ENCODE peak calls at places on chromosomes 5 and 9, in eight cellular contexts. One of them, this sample, is unnamed.

GRCh38 chr9:106038266-106039001 is 344.1 kb downstream of the TMEM38B start:
- DNase-seq in stimulated activated CD8-positive, alpha-beta memory T cell treated with anti-CD3 and anti-CD28 coated beads, Interleukin-15, amount 100 ng/mL, for 4 hours: no peak
- DNase-seq in B cell: no peak
- DNase-seq in H9: no peak
- DNase-seq in heart left ventricle: no peak
- DNase-seq in KG1: no peak
- DNase-seq in AG08395: no peak
- DNase-seq in H54: no peak
- DNase-seq in this sample: no peak

GRCh38 chr5:132238169-132238744 is 10.6 kb upstream of the P4HA2 start:
- DNase-seq in B cell: peak; percentile 63
- DNase-seq in heart left ventricle: peak; percentile 60
- DNase-seq in stimulated activated CD8-positive, alpha-beta memory T cell treated with anti-CD3 and anti-CD28 coated beads, Interleukin-15, amount 100 ng/mL, for 4 hours: peak; percentile 67
- DNase-seq in KG1: no peak
- DNase-seq in AG08395: peak; percentile 69
- DNase-seq in H54: no peak
- DNase-seq in H9: peak; percentile 80
- DNase-seq in this sample: peak; percentile 67

GRCh38 chr9:89608646-89609335 is 4.0 kb downstream of the GADD45G start:
- DNase-seq in B cell: no peak
- DNase-seq in H54: no peak
- DNase-seq in heart left ventricle: no peak
- DNase-seq in AG08395: no peak
- DNase-seq in H9: peak; percentile 15
- DNase-seq in KG1: no peak
- DNase-seq in stimulated activated CD8-positive, alpha-beta memory T cell treated with anti-CD3 and anti-CD28 coated beads, Interleukin-15, amount 100 ng/mL, for 4 hours: no peak
- DNase-seq in this sample: no peak

GRCh38 chr5:157506981-157507780 is 47.2 kb downstream of the NIPAL4 start:
- DNase-seq in heart left ventricle: no peak
- DNase-seq in stimulated activated CD8-positive, alpha-beta memory T cell treated with anti-CD3 and anti-CD28 coated beads, Interleukin-15, amount 100 ng/mL, for 4 hours: no peak
- DNase-seq in H9: no peak
- DNase-seq in KG1: no peak
- DNase-seq in B cell: no peak
- DNase-seq in AG08395: no peak
- DNase-seq in H54: peak; percentile 54
- DNase-seq in this sample: peak; percentile 9

GRCh38 chr9:95193480-95193879 is 124.0 kb downstream of the FANCC start:
- DNase-seq in H9: no peak
- DNase-seq in heart left ventricle: no peak
- DNase-seq in stimulated activated CD8-positive, alpha-beta memory T cell treated with anti-CD3 and anti-CD28 coated beads, Interleukin-15, amount 100 ng/mL, for 4 hours: no peak
- DNase-seq in B cell: no peak
- DNase-seq in KG1: no peak
- DNase-seq in AG08395: no peak
- DNase-seq in H54: no peak
- DNase-seq in this sample: no peak

GRCh38 chr9:13266172-13266571 is 13.3 kb downstream of the MPDZ start:
- DNase-seq in AG08395: peak; percentile 31
- DNase-seq in H9: no peak
- DNase-seq in heart left ventricle: no peak
- DNase-seq in H54: no peak
- DNase-seq in B cell: no peak
- DNase-seq in KG1: no peak
- DNase-seq in stimulated activated CD8-positive, alpha-beta memory T cell treated with anti-CD3 and anti-CD28 coated beads, Interleukin-15, amount 100 ng/mL, for 4 hours: no peak
- DNase-seq in this sample: peak; percentile 94

GRCh38 chr5:2136728-2137333 is 254.1 kb upstream of the IRX4 start:
- DNase-seq in KG1: no peak
- DNase-seq in stimulated activated CD8-positive, alpha-beta memory T cell treated with anti-CD3 and anti-CD28 coated beads, Interleukin-15, amount 100 ng/mL, for 4 hours: peak; percentile 30
- DNase-seq in B cell: no peak
- DNase-seq in AG08395: no peak
- DNase-seq in H54: no peak
- DNase-seq in heart left ventricle: no peak
- DNase-seq in H9: peak; percentile 20
- DNase-seq in this sample: no peak

GRCh38 chr5:68067353-68067752 is 148.2 kb upstream of the PIK3R1 start:
- DNase-seq in H54: no peak
- DNase-seq in KG1: no peak
- DNase-seq in B cell: no peak
- DNase-seq in AG08395: no peak
- DNase-seq in H9: no peak
- DNase-seq in stimulated activated CD8-positive, alpha-beta memory T cell treated with anti-CD3 and anti-CD28 coated beads, Interleukin-15, amount 100 ng/mL, for 4 hours: no peak
- DNase-seq in heart left ventricle: no peak
- DNase-seq in this sample: no peak

GRCh38 chr5:172178301-172179031 is 9.6 kb downstream of the STK10 start:
- DNase-seq in H54: no peak
- DNase-seq in KG1: peak; percentile 94
- DNase-seq in B cell: peak; percentile 45
- DNase-seq in H9: no peak
- DNase-seq in AG08395: no peak
- DNase-seq in stimulated activated CD8-positive, alpha-beta memory T cell treated with anti-CD3 and anti-CD28 coated beads, Interleukin-15, amount 100 ng/mL, for 4 hours: no peak
- DNase-seq in heart left ventricle: no peak
- DNase-seq in this sample: no peak

GRCh38 chr9:90919883-90920282 is 118.3 kb downstream of the SYK start:
- DNase-seq in AG08395: no peak
- DNase-seq in B cell: no peak
- DNase-seq in H9: no peak
- DNase-seq in H54: no peak
- DNase-seq in heart left ventricle: no peak
- DNase-seq in KG1: no peak
- DNase-seq in stimulated activated CD8-positive, alpha-beta memory T cell treated with anti-CD3 and anti-CD28 coated beads, Interleukin-15, amount 100 ng/mL, for 4 hours: no peak
- DNase-seq in this sample: no peak

GRCh38 chr9:108270041-108270440 is 585.7 kb downstream of the ACTL7B start:
- DNase-seq in AG08395: no peak
- DNase-seq in KG1: no peak
- DNase-seq in B cell: no peak
- DNase-seq in H54: peak; percentile 38
- DNase-seq in stimulated activated CD8-positive, alpha-beta memory T cell treated with anti-CD3 and anti-CD28 coated beads, Interleukin-15, amount 100 ng/mL, for 4 hours: no peak
- DNase-seq in heart left ventricle: no peak
- DNase-seq in H9: no peak
- DNase-seq in this sample: peak; percentile 28

GRCh38 chr5:150945947-150946346 is 41.2 kb upstream of the ZNF300 start:
- DNase-seq in heart left ventricle: no peak
- DNase-seq in H54: no peak
- DNase-seq in KG1: no peak
- DNase-seq in B cell: no peak
- DNase-seq in H9: no peak
- DNase-seq in stimulated activated CD8-positive, alpha-beta memory T cell treated with anti-CD3 and anti-CD28 coated beads, Interleukin-15, amount 100 ng/mL, for 4 hours: no peak
- DNase-seq in AG08395: no peak
- DNase-seq in this sample: peak; percentile 2

GRCh38 chr5:90170231-90170630 is 239.3 kb downstream of the CETN3 start:
- DNase-seq in B cell: no peak
- DNase-seq in AG08395: no peak
- DNase-seq in heart left ventricle: no peak
- DNase-seq in H54: no peak
- DNase-seq in KG1: no peak
- DNase-seq in H9: no peak
- DNase-seq in stimulated activated CD8-positive, alpha-beta memory T cell treated with anti-CD3 and anti-CD28 coated beads, Interleukin-15, amount 100 ng/mL, for 4 hours: no peak
- DNase-seq in this sample: no peak

GRCh38 chr9:16535555-16535954 is 334.9 kb downstream of the BNC2 start:
- DNase-seq in B cell: no peak
- DNase-seq in KG1: no peak
- DNase-seq in heart left ventricle: no peak
- DNase-seq in H54: no peak
- DNase-seq in H9: no peak
- DNase-seq in stimulated activated CD8-positive, alpha-beta memory T cell treated with anti-CD3 and anti-CD28 coated beads, Interleukin-15, amount 100 ng/mL, for 4 hours: no peak
- DNase-seq in AG08395: no peak
- DNase-seq in this sample: no peak

GRCh38 chr9:27714388-27714787 is 141.1 kb upstream of the C9orf72 start:
- DNase-seq in H54: no peak
- DNase-seq in KG1: no peak
- DNase-seq in AG08395: no peak
- DNase-seq in H9: no peak
- DNase-seq in heart left ventricle: no peak
- DNase-seq in B cell: no peak
- DNase-seq in stimulated activated CD8-positive, alpha-beta memory T cell treated with anti-CD3 and anti-CD28 coated beads, Interleukin-15, amount 100 ng/mL, for 4 hours: no peak
- DNase-seq in this sample: no peak

GRCh38 chr5:57844410-57844809 is 361.8 kb upstream of the ACTBL2 start:
- DNase-seq in KG1: no peak
- DNase-seq in B cell: no peak
- DNase-seq in H54: no peak
- DNase-seq in heart left ventricle: peak; percentile 72
- DNase-seq in stimulated activated CD8-positive, alpha-beta memory T cell treated with anti-CD3 and anti-CD28 coated beads, Interleukin-15, amount 100 ng/mL, for 4 hours: no peak
- DNase-seq in H9: no peak
- DNase-seq in AG08395: no peak
- DNase-seq in this sample: no peak

GRCh38 chr5:57817001-57817453 is 334.4 kb upstream of the ACTBL2 start:
- DNase-seq in stimulated activated CD8-positive, alpha-beta memory T cell treated with anti-CD3 and anti-CD28 coated beads, Interleukin-15, amount 100 ng/mL, for 4 hours: no peak
- DNase-seq in H9: no peak
- DNase-seq in B cell: no peak
- DNase-seq in AG08395: no peak
- DNase-seq in H54: no peak
- DNase-seq in KG1: no peak
- DNase-seq in heart left ventricle: no peak
- DNase-seq in this sample: peak; percentile 52

GRCh38 chr9:20754556-20754955 is 70.5 kb downstream of the FOCAD start:
- DNase-seq in B cell: no peak
- DNase-seq in heart left ventricle: no peak
- DNase-seq in KG1: no peak
- DNase-seq in AG08395: peak; percentile 33
- DNase-seq in stimulated activated CD8-positive, alpha-beta memory T cell treated with anti-CD3 and anti-CD28 coated beads, Interleukin-15, amount 100 ng/mL, for 4 hours: no peak
- DNase-seq in H54: no peak
- DNase-seq in H9: no peak
- DNase-seq in this sample: peak; percentile 35

GRCh38 chr5:157956271-157956885 is 97.4 kb upstream of the CLINT1 start:
- DNase-seq in H54: no peak
- DNase-seq in heart left ventricle: no peak
- DNase-seq in stimulated activated CD8-positive, alpha-beta memory T cell treated with anti-CD3 and anti-CD28 coated beads, Interleukin-15, amount 100 ng/mL, for 4 hours: no peak
- DNase-seq in B cell: no peak
- DNase-seq in KG1: no peak
- DNase-seq in AG08395: no peak
- DNase-seq in H9: no peak
- DNase-seq in this sample: no peak

GRCh38 chr9:124450241-124450924 is at the start of gene ADGRD2:
- DNase-seq in heart left ventricle: no peak
- DNase-seq in B cell: no peak
- DNase-seq in stimulated activated CD8-positive, alpha-beta memory T cell treated with anti-CD3 and anti-CD28 coated beads, Interleukin-15, amount 100 ng/mL, for 4 hours: no peak
- DNase-seq in AG08395: peak; percentile 53
- DNase-seq in KG1: no peak
- DNase-seq in H54: no peak
- DNase-seq in H9: peak; percentile 95
- DNase-seq in this sample: peak; percentile 8

GRCh38 chr5:150779397-150780179 is 1.0 kb downstream of the SMIM3 start:
- DNase-seq in AG08395: peak; percentile 24
- DNase-seq in stimulated activated CD8-positive, alpha-beta memory T cell treated with anti-CD3 and anti-CD28 coated beads, Interleukin-15, amount 100 ng/mL, for 4 hours: no peak
- DNase-seq in heart left ventricle: no peak
- DNase-seq in H9: peak; percentile 93
- DNase-seq in H54: no peak
- DNase-seq in B cell: no peak
- DNase-seq in KG1: no peak
- DNase-seq in this sample: peak; percentile 66

GRCh38 chr9:135049460-135049859 is 38.0 kb upstream of the OLFM1 start:
- DNase-seq in heart left ventricle: no peak
- DNase-seq in KG1: no peak
- DNase-seq in H54: no peak
- DNase-seq in stimulated activated CD8-positive, alpha-beta memory T cell treated with anti-CD3 and anti-CD28 coated beads, Interleukin-15, amount 100 ng/mL, for 4 hours: no peak
- DNase-seq in AG08395: no peak
- DNase-seq in B cell: no peak
- DNase-seq in H9: no peak
- DNase-seq in this sample: no peak

GRCh38 chr5:1881273-1881586 is 1.5 kb downstream of the IRX4 start:
- DNase-seq in heart left ventricle: no peak
- DNase-seq in stimulated activated CD8-positive, alpha-beta memory T cell treated with anti-CD3 and anti-CD28 coated beads, Interleukin-15, amount 100 ng/mL, for 4 hours: no peak
- DNase-seq in AG08395: no peak
- DNase-seq in H54: peak; percentile 61
- DNase-seq in H9: peak; percentile 93
- DNase-seq in KG1: no peak
- DNase-seq in B cell: no peak
- DNase-seq in this sample: no peak

GRCh38 chr5:176436641-176437040 is 11.5 kb upstream of the FAF2 start:
- DNase-seq in H9: no peak
- DNase-seq in heart left ventricle: no peak
- DNase-seq in AG08395: peak; percentile 66
- DNase-seq in stimulated activated CD8-positive, alpha-beta memory T cell treated with anti-CD3 and anti-CD28 coated beads, Interleukin-15, amount 100 ng/mL, for 4 hours: no peak
- DNase-seq in B cell: no peak
- DNase-seq in H54: no peak
- DNase-seq in KG1: no peak
- DNase-seq in this sample: peak; percentile 60

GRCh38 chr9:88773627-88774244 is 217.5 kb upstream of the S1PR3 start:
- DNase-seq in B cell: no peak
- DNase-seq in H54: no peak
- DNase-seq in KG1: no peak
- DNase-seq in stimulated activated CD8-positive, alpha-beta memory T cell treated with anti-CD3 and anti-CD28 coated beads, Interleukin-15, amount 100 ng/mL, for 4 hours: no peak
- DNase-seq in AG08395: no peak
- DNase-seq in heart left ventricle: no peak
- DNase-seq in H9: no peak
- DNase-seq in this sample: peak; percentile 79

GRCh38 chr9:114285166-114285867 is 37.6 kb upstream of the ORM1 start:
- DNase-seq in H54: peak; percentile 76
- DNase-seq in KG1: no peak
- DNase-seq in B cell: no peak
- DNase-seq in heart left ventricle: peak; percentile 4
- DNase-seq in H9: peak; percentile 36
- DNase-seq in stimulated activated CD8-positive, alpha-beta memory T cell treated with anti-CD3 and anti-CD28 coated beads, Interleukin-15, amount 100 ng/mL, for 4 hours: no peak
- DNase-seq in AG08395: peak; percentile 92
- DNase-seq in this sample: peak; percentile 93

GRCh38 chr5:142095035-142095434 is 13.5 kb upstream of the NDFIP1 start:
- DNase-seq in stimulated activated CD8-positive, alpha-beta memory T cell treated with anti-CD3 and anti-CD28 coated beads, Interleukin-15, amount 100 ng/mL, for 4 hours: peak; percentile 66
- DNase-seq in H9: no peak
- DNase-seq in KG1: no peak
- DNase-seq in heart left ventricle: no peak
- DNase-seq in H54: no peak
- DNase-seq in B cell: no peak
- DNase-seq in AG08395: no peak
- DNase-seq in this sample: no peak

GRCh38 chr5:141811287-141812155 is 66.7 kb downstream of the PCDH1 start:
- DNase-seq in H54: peak; percentile 41
- DNase-seq in H9: peak; percentile 82
- DNase-seq in heart left ventricle: no peak
- DNase-seq in KG1: no peak
- DNase-seq in stimulated activated CD8-positive, alpha-beta memory T cell treated with anti-CD3 and anti-CD28 coated beads, Interleukin-15, amount 100 ng/mL, for 4 hours: no peak
- DNase-seq in B cell: no peak
- DNase-seq in AG08395: peak; percentile 33
- DNase-seq in this sample: no peak

GRCh38 chr5:18375637-18376036 is 741.4 kb downstream of the TAF11L14 start:
- DNase-seq in stimulated activated CD8-positive, alpha-beta memory T cell treated with anti-CD3 and anti-CD28 coated beads, Interleukin-15, amount 100 ng/mL, for 4 hours: no peak
- DNase-seq in B cell: no peak
- DNase-seq in KG1: no peak
- DNase-seq in H54: no peak
- DNase-seq in AG08395: no peak
- DNase-seq in H9: no peak
- DNase-seq in heart left ventricle: no peak
- DNase-seq in this sample: no peak

GRCh38 chr9:131503626-131504465 is 1.1 kb downstream of the POMT1 start:
- DNase-seq in KG1: peak; percentile 14
- DNase-seq in stimulated activated CD8-positive, alpha-beta memory T cell treated with anti-CD3 and anti-CD28 coated beads, Interleukin-15, amount 100 ng/mL, for 4 hours: no peak
- DNase-seq in B cell: no peak
- DNase-seq in AG08395: peak; percentile 57
- DNase-seq in H9: peak; percentile 49
- DNase-seq in heart left ventricle: no peak
- DNase-seq in H54: no peak
- DNase-seq in this sample: peak; percentile 34

GRCh38 chr5:74503-75109 is 17.4 kb upstream of the PLEKHG4B start:
- DNase-seq in AG08395: no peak
- DNase-seq in H54: no peak
- DNase-seq in stimulated activated CD8-positive, alpha-beta memory T cell treated with anti-CD3 and anti-CD28 coated beads, Interleukin-15, amount 100 ng/mL, for 4 hours: no peak
- DNase-seq in KG1: no peak
- DNase-seq in heart left ventricle: no peak
- DNase-seq in B cell: no peak
- DNase-seq in H9: no peak
- DNase-seq in this sample: no peak

GRCh38 chr5:55154893-55155292 is 5.1 kb upstream of the GPX8 start:
- DNase-seq in AG08395: peak; percentile 48
- DNase-seq in H9: no peak
- DNase-seq in heart left ventricle: no peak
- DNase-seq in H54: no peak
- DNase-seq in KG1: no peak
- DNase-seq in stimulated activated CD8-positive, alpha-beta memory T cell treated with anti-CD3 and anti-CD28 coated beads, Interleukin-15, amount 100 ng/mL, for 4 hours: no peak
- DNase-seq in B cell: no peak
- DNase-seq in this sample: peak; percentile 83

GRCh38 chr5:109874108-109874507 is 184.4 kb downstream of the MAN2A1 start:
- DNase-seq in H54: no peak
- DNase-seq in heart left ventricle: no peak
- DNase-seq in AG08395: no peak
- DNase-seq in stimulated activated CD8-positive, alpha-beta memory T cell treated with anti-CD3 and anti-CD28 coated beads, Interleukin-15, amount 100 ng/mL, for 4 hours: no peak
- DNase-seq in H9: no peak
- DNase-seq in KG1: no peak
- DNase-seq in B cell: no peak
- DNase-seq in this sample: no peak

GRCh38 chr5:33944543-33945132 is 8.5 kb downstream of the RXFP3 start:
- DNase-seq in stimulated activated CD8-positive, alpha-beta memory T cell treated with anti-CD3 and anti-CD28 coated beads, Interleukin-15, amount 100 ng/mL, for 4 hours: no peak
- DNase-seq in B cell: no peak
- DNase-seq in H54: no peak
- DNase-seq in KG1: no peak
- DNase-seq in H9: peak; percentile 62
- DNase-seq in AG08395: no peak
- DNase-seq in heart left ventricle: no peak
- DNase-seq in this sample: no peak